ENCODE peak calls at places on chromosomes 16 and 17, in eight cellular contexts. W, O, D, X, B, H, A and R are unnamed samples.

GRCh38 chr17:49969134-49969759 is at the start of gene DLX4:
- DNase-seq in W (no peak), O (peak), D (no peak), X (no peak), B (no peak), H (no peak), A (no peak), R (peak)

GRCh38 chr16:86075839-86076440 is 177.0 kb downstream of the IRF8 start:
- DNase-seq in W (no peak), O (no peak), D (no peak), X (no peak), B (no peak), H (no peak), A (no peak), R (no peak)

GRCh38 chr16:86396318-86396882 is 113.9 kb upstream of the FOXF1 start:
- DNase-seq in W (no peak), O (no peak), D (no peak), X (no peak), B (no peak), H (peak), A (no peak), R (no peak)

GRCh38 chr16:66469291-66469931 is 42.3 kb downstream of the BEAN1 start:
- DNase-seq in W (no peak), O (no peak), D (no peak), X (no peak), B (no peak), H (no peak), A (no peak), R (no peak)

GRCh38 chr17:66829883-66830282 is 5.0 kb upstream of the CACNG5 start:
- DNase-seq in W (no peak), O (peak), D (no peak), X (no peak), B (no peak), H (no peak), A (no peak), R (no peak)

GRCh38 chr16:526181-527014 is 1.1 kb upstream of the CAPN15 start:
- DNase-seq in W (no peak), O (peak), D (peak), X (no peak), B (no peak), H (peak), A (no peak), R (no peak)

GRCh38 chr17:38797828-38798227 is 1.5 kb downstream of the PIP4K2B start:
- DNase-seq in W (no peak), O (no peak), D (no peak), X (no peak), B (no peak), H (no peak), A (no peak), R (no peak)

GRCh38 chr16:11224096-11224893 is 31.7 kb downstream of the SOCS1 start:
- DNase-seq in W (peak), O (peak), D (peak), X (peak), B (peak), H (no peak), A (no peak), R (peak)

GRCh38 chr17:57366558-57367351 is 110.4 kb downstream of the MSI2 start:
- DNase-seq in W (no peak), O (no peak), D (no peak), X (no peak), B (no peak), H (peak), A (no peak), R (no peak)

GRCh38 chr16:66538910-66539309 is 11.0 kb downstream of the TK2 start:
- DNase-seq in W (no peak), O (no peak), D (no peak), X (no peak), B (no peak), H (no peak), A (no peak), R (no peak)

GRCh38 chr16:30930160-30930571 is 6.8 kb downstream of the FBXL19 start:
- DNase-seq in W (no peak), O (no peak), D (no peak), X (no peak), B (no peak), H (no peak), A (no peak), R (no peak)

GRCh38 chr16:30929167-30929566 is 5.8 kb downstream of the FBXL19 start:
- DNase-seq in W (no peak), O (no peak), D (no peak), X (no peak), B (no peak), H (no peak), A (no peak), R (no peak)

GRCh38 chr16:30937692-30938091 is 11.2 kb upstream of the ORAI3 start:
- DNase-seq in W (no peak), O (no peak), D (no peak), X (no peak), B (no peak), H (no peak), A (no peak), R (no peak)

GRCh38 chr16:30931068-30931655 is 7.8 kb downstream of the FBXL19 start:
- DNase-seq in W (no peak), O (no peak), D (no peak), X (no peak), B (no peak), H (no peak), A (no peak), R (no peak)

DNA sequence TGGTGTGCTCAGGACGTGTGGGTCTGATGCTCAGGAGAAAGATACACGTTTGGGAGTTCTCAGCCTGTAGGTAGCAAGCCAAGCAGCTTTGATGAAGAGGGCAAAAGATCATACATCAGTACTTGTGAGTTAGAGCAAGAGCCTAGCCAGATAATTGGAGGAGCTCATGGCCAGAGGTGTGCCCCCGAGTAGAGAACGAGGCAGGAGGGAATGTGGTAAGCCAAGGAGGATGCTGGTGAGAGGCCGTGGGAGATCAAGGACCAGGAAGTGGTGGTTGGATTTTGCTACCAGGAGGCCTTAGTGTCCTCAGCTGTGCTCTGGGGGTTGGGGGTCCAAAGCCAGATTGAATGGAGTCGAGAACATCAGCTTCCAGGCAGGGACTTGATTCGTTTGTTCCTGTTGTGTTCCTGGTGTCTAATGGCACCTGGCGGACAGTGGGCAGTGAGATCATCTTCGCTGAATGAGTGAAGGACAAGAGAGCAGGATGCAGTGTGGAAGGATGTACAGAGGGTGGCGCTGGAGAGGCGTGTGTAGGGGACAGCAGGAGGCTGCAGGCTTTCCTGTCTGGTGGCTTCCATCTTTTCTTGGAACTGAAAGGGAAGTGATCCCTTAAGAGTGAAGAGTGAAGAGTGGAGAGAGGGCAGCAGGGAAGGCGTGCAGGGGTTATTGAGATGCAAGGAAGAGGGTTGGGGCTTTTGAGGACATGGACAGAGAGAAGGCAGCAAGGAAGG is 11.6 kb downstream of the FBXL19 start:
- DNase-seq in W (peak), O (peak), D (peak), X (no peak), B (peak), H (peak), A (peak), R (no peak)
- TF ChIP-seq CTCF in W (peak), O (peak), D (peak), X (peak), B (peak), H (peak), A (peak), R (peak)

GRCh38 chr17:6430769-6431168 is 4.2 kb downstream of the AIPL1 start:
- DNase-seq in W (no peak), O (no peak), D (no peak), X (no peak), B (no peak), H (no peak), A (no peak), R (no peak)
- TF ChIP-seq CTCF in W (peak), O (peak), D (peak), X (no peak), B (peak), H (peak), A (peak), R (peak)

GRCh38 chr17:33335491-33336173 is 42.5 kb upstream of the ASIC2 start:
- DNase-seq in W (no peak), O (peak), D (no peak), X (no peak), B (no peak), H (no peak), A (peak), R (no peak)
- TF ChIP-seq CTCF in W (no peak), O (peak), D (no peak), X (no peak), B (no peak), H (no peak), A (peak), R (peak)

GRCh38 chr17:14882131-14882530 is 383.0 kb downstream of the PMP22 start:
- DNase-seq in W (no peak), O (no peak), D (no peak), X (no peak), B (no peak), H (no peak), A (no peak), R (no peak)

DNA sequence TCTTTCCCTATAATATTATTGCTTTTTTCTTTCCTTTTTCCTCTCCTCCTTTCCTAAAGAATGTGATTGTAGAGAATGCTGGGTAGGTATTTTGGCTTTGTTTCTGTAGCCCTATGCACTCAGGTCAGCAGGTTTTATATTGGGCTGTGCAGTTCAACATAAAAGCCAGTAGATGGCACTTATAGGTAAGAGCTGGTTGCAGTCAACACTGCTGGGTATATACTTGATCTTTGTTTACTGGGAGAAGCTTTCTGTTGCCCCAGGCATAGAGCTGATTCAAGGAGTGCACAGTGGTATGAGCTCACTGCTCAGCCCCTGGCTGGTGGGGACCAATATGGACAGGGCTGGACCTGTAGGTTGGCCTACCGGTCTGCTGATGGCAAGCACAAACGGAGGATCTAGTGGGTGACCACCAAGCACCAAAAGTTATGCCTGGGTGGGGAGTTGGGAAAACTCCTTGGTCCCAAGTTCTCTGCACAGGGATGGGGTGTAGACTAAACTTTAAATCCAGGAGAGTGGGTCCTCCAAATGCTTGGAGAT is 378.9 kb downstream of the PMP22 start:
- DNase-seq in W (no peak), O (peak), D (no peak), X (no peak), B (no peak), H (peak), A (no peak), R (no peak)
- TF ChIP-seq CTCF in W (no peak), O (peak), D (no peak), X (no peak), B (no peak), H (no peak), A (no peak), R (no peak)

GRCh38 chr17:63024716-63025115 is 58.7 kb downstream of the TANC2 start:
- DNase-seq in W (no peak), O (no peak), D (no peak), X (no peak), B (no peak), H (peak), A (no peak), R (no peak)

GRCh38 chr17:63019138-63019873 is 53.3 kb downstream of the TANC2 start:
- DNase-seq in W (no peak), O (no peak), D (no peak), X (no peak), B (no peak), H (no peak), A (no peak), R (no peak)

GRCh38 chr17:63024201-63024600 is 58.2 kb downstream of the TANC2 start:
- DNase-seq in W (no peak), O (no peak), D (no peak), X (no peak), B (no peak), H (no peak), A (no peak), R (no peak)

GRCh38 chr17:63022567-63022966 is 56.5 kb downstream of the TANC2 start:
- DNase-seq in W (no peak), O (no peak), D (no peak), X (no peak), B (no peak), H (no peak), A (no peak), R (no peak)

GRCh38 chr17:63023049-63023448 is 57.0 kb downstream of the TANC2 start:
- DNase-seq in W (no peak), O (no peak), D (no peak), X (no peak), B (no peak), H (no peak), A (no peak), R (no peak)
- TF ChIP-seq CTCF in W (no peak), O (no peak), D (no peak), X (no peak), B (no peak), H (no peak), A (no peak), R (no peak)

GRCh38 chr16:20956319-20956718 is 55.7 kb downstream of the LYRM1 start:
- DNase-seq in W (no peak), O (no peak), D (no peak), X (no peak), B (no peak), H (peak), A (no peak), R (no peak)
- TF ChIP-seq CTCF in W (no peak), O (no peak), D (no peak), X (no peak), B (no peak), H (no peak), A (no peak), R (peak)

DNA sequence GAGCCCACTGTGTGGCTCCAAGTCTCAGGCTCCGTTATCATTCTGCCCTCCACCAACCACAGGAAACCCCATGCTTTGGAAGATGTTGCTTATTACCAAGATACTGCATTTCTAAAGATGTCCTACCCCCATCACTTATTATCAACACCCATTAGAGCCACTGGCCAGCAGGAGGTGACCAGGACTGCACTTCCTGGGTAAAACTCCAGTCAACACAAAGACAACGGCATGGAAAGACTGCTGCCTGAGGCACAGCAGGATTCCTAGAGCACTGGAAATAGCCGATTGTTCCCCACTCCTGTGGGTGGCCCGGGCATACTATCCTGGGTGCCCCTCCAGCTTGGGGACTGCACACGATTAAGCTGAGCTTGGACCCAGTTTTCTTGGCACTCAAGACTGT is 133.7 kb downstream of the AATF start:
- DNase-seq in W (no peak), O (no peak), D (no peak), X (no peak), B (no peak), H (no peak), A (no peak), R (no peak)
- TF ChIP-seq CTCF in W (no peak), O (no peak), D (no peak), X (no peak), B (no peak), H (no peak), A (no peak), R (no peak)

DNA sequence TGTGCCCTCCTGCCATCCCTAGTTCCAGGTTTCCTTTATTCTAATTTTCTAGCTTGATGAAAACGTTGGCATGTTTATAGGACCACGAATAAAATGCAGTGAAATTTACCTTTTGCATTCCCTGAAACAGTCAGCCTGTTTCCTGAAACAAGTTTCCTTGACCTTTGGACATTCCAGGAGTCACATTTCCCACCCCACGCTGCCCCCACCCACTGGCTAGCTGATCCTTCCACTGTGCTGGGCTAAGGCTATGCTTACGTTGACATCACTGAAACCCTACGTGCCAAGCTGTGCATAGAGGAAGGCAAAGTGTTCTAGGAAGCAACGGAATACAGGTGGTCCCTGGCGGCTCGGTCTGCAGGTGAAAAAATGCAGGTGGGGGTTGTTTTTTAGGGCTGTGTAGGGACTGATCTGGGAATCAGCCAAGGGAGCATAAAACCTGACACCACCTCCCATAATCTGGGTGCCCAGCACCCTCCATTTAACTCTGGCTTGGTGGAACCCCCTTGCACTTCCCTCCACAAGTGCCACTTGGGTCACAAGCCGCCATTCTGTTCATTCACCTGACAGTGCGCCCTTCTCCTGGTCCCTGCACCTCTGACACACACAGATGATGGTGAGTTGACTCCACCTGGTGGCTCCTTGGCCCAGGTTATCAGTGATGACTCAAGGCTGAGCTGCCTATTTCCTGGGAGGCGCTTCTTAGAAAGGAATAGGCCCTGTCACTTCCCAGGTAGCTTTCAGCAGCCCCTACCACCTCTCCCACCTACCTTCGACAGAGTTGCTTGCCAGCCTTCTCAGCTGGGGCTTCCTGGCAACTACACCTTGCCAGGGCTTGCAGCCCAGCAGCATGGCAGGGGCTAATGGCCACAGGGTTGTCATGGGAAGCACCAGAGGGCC is 83.7 kb downstream of the N4BP1 start:
- DNase-seq in W (no peak), O (peak), D (no peak), X (peak), B (no peak), H (no peak), A (no peak), R (peak)
- TF ChIP-seq CTCF in W (peak), O (peak), D (no peak), X (no peak), B (no peak), H (peak), A (no peak), R (peak)

GRCh38 chr16:67667817-67668494 is 1.3 kb downstream of the C16orf86 start:
- DNase-seq in W (peak), O (peak), D (peak), X (peak), B (peak), H (peak), A (peak), R (peak)
- TF ChIP-seq CTCF in W (peak), O (peak), D (peak), X (peak), B (peak), H (peak), A (peak), R (peak)

GRCh38 chr17:83176272-83176955 is 97.0 kb downstream of the METRNL start:
- DNase-seq in W (no peak), O (no peak), D (no peak), X (no peak), B (no peak), H (no peak), A (no peak), R (no peak)

GRCh38 chr17:83173180-83173996 is 94.0 kb downstream of the METRNL start:
- DNase-seq in W (no peak), O (no peak), D (no peak), X (no peak), B (no peak), H (no peak), A (no peak), R (no peak)

GRCh38 chr17:83175551-83176271 is 96.3 kb downstream of the METRNL start:
- DNase-seq in W (no peak), O (no peak), D (no peak), X (no peak), B (no peak), H (no peak), A (no peak), R (no peak)

GRCh38 chr17:83173997-83174858 is 94.8 kb downstream of the METRNL start:
- DNase-seq in W (peak), O (peak), D (no peak), X (no peak), B (peak), H (no peak), A (no peak), R (peak)

DNA sequence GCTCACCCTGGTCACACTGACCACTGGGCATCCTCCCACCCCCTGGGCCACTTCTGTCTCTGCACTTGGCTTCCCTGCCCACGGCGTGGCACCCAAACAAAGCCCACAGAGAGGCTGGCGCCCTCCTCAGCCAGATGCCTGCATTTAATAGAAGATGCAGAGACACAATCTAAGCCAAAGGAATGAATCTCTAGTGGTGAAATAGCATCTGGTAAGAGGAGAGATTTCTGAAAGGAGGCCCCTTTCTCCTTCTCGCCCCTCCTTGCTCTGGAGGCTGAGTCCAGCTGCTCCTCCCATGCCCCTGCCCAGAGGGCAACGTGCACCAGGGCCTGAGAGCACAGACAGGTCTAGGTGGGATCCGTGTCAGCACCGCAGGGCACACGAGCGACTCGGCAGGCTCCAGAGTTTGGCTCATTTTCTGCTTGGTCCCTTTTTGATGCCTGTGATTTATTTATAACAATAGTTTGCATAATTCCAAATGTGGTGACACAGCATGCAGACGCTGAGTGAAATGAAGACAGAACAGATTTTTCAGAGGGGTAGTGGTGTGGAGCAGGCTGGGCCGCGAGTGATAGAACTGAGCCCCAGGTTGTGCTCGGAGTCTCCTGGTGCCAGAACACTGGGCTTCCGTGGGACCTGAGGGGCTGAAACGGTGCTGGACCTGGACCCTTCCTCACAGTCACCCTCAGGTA is 95.6 kb downstream of the METRNL start:
- DNase-seq in W (no peak), O (no peak), D (no peak), X (no peak), B (no peak), H (no peak), A (no peak), R (peak)
- TF ChIP-seq CTCF in W (no peak), O (no peak), D (no peak), X (no peak), B (no peak), H (no peak), A (no peak), R (peak)